ENCODE peak calls at places on chromosomes 3 and 15, in five cellular contexts. T is CD4-positive, CD25-positive, alpha-beta regulatory T cell; Q is foreskin fibroblast; R is retina; V is ureter. L is an unnamed sample.

GRCh38 chr3:49600781-49601180 is 46.5 kb downstream of the BSN start:
- DNase-seq in T (no peak), Q (no peak), R (no peak), V (no peak), L (no peak)

GRCh38 chr15:93034512-93034911 is 54.5 kb downstream of the RGMA start:
- DNase-seq in T (no peak), Q (no peak), R (no peak), V (no peak), L (peak; percentile 9)

GRCh38 chr15:52163321-52164190 is 27.6 kb downstream of the GNB5 start:
- DNase-seq in T (no peak), Q (no peak), R (no peak), V (no peak), L (no peak)

GRCh38 chr15:99704444-99704838 is 28.8 kb downstream of the LYSMD4 start:
- DNase-seq in T (no peak), Q (peak; percentile 71), R (peak; percentile 61), V (no peak), L (no peak)

GRCh38 chr15:100694381-100695012 is 92.1 kb downstream of the ASB7 start:
- DNase-seq in T (no peak), Q (no peak), R (no peak), V (no peak), L (no peak)

GRCh38 chr3:166527325-166527724 is 690.1 kb upstream of the BCHE start:
- DNase-seq in T (no peak), Q (no peak), R (peak; percentile 9), V (no peak), L (no peak)

GRCh38 chr15:49831206-49831965 is 210.5 kb downstream of the DTWD1 start:
- DNase-seq in T (no peak), Q (peak; percentile 98), R (no peak), V (no peak), L (no peak)

GRCh38 chr3:13079510-13079909 is 6.3 kb upstream of the IQSEC1 start:
- DNase-seq in T (no peak), Q (no peak), R (no peak), V (no peak), L (no peak)

GRCh38 chr3:98961161-98962155 is 60.0 kb upstream of the DCBLD2 start:
- DNase-seq in T (no peak), Q (peak; percentile 82), R (no peak), V (no peak), L (no peak)

GRCh38 chr3:139111392-139112229 is 66.9 kb upstream of the PRR23C start:
- DNase-seq in T (peak; percentile 4), Q (peak; percentile 55), R (peak; percentile 70), V (peak; percentile 71), L (peak; percentile 64)

GRCh38 chr3:171219258-171219657 is 192.7 kb upstream of the SLC2A2 start:
- DNase-seq in T (no peak), Q (no peak), R (no peak), V (no peak), L (no peak)

GRCh38 chr15:99511529-99511864 is 54.3 kb upstream of the MEF2A start:
- DNase-seq in T (no peak), Q (no peak), R (no peak), V (no peak), L (no peak)

GRCh38 chr15:100596792-100597191 is 5.2 kb downstream of the LINS1 start:
- DNase-seq in T (peak; percentile 82), Q (no peak), R (no peak), V (no peak), L (peak; percentile 26)

GRCh38 chr3:10164546-10165393 is at the start of gene IRAK2:
- DNase-seq in T (peak; percentile 46), Q (peak; percentile 56), R (peak; percentile 82), V (peak; percentile 79), L (peak; percentile 78)

GRCh38 chr3:177530908-177531307 is 333.6 kb upstream of the TBL1XR1 start:
- DNase-seq in T (no peak), Q (no peak), R (no peak), V (no peak), L (no peak)

GRCh38 chr3:94524102-94524922 is 461.5 kb downstream of the NSUN3 start:
- DNase-seq in T (no peak), Q (no peak), R (peak; percentile 36), V (no peak), L (no peak)

GRCh38 chr3:7282988-7283387 is 422.1 kb downstream of the GRM7 start:
- DNase-seq in T (no peak), Q (no peak), R (no peak), V (no peak), L (no peak)

GRCh38 chr3:144294659-144295538 is 323.3 kb downstream of the DIPK2A start:
- DNase-seq in T (no peak), Q (no peak), R (no peak), V (no peak), L (no peak)

GRCh38 chr15:78414608-78415250 is 23.3 kb upstream of the IREB2 start:
- DNase-seq in T (no peak), Q (no peak), R (no peak), V (no peak), L (no peak)

GRCh38 chr15:56293495-56294292 is 50.0 kb upstream of the RFX7 start:
- DNase-seq in T (no peak), Q (no peak), R (no peak), V (no peak), L (no peak)

GRCh38 chr3:71589132-71589531 is 5.6 kb upstream of the FOXP1 start:
- DNase-seq in T (no peak), Q (no peak), R (no peak), V (no peak), L (no peak)

GRCh38 chr15:76935620-76936019 is 4.1 kb downstream of the RCN2 start:
- DNase-seq in T (no peak), Q (no peak), R (no peak), V (no peak), L (no peak)

GRCh38 chr15:98769867-98770266 is 121.5 kb downstream of the IGF1R start:
- DNase-seq in T (no peak), Q (no peak), R (no peak), V (no peak), L (no peak)

GRCh38 chr3:44065311-44065710 is 176.4 kb upstream of the TOPAZ1 start:
- DNase-seq in T (no peak), Q (no peak), R (peak; percentile 55), V (no peak), L (peak; percentile 36)

GRCh38 chr3:72907851-72908620 is 20.2 kb downstream of the GXYLT2 start:
- DNase-seq in T (no peak), Q (peak; percentile 82), R (no peak), V (no peak), L (no peak)

GRCh38 chr15:65906396-65906795 is 37.1 kb downstream of the RAB11A start:
- DNase-seq in T (no peak), Q (no peak), R (no peak), V (no peak), L (no peak)

GRCh38 chr3:122563717-122564025 is 429 bp downstream of the PARP9 start:
- DNase-seq in T (no peak), Q (no peak), R (no peak), V (no peak), L (no peak)

GRCh38 chr15:44130778-44131177 is 64.3 kb downstream of the FRMD5 start:
- DNase-seq in T (no peak), Q (no peak), R (no peak), V (no peak), L (no peak)

GRCh38 chr15:95742836-95743235 is 587.7 kb upstream of the NR2F2 start:
- DNase-seq in T (no peak), Q (no peak), R (no peak), V (no peak), L (no peak)

GRCh38 chr3:100073555-100074307 is 40.6 kb downstream of the FILIP1L start:
- DNase-seq in T (no peak), Q (peak; percentile 67), R (peak; percentile 56), V (peak; percentile 49), L (no peak)

GRCh38 chr3:172390792-172391191 is 57.5 kb downstream of the GHSR start:
- DNase-seq in T (no peak), Q (no peak), R (no peak), V (no peak), L (no peak)

GRCh38 chr3:68352031-68352430 is 580.3 kb downstream of the TAFA4 start:
- DNase-seq in T (no peak), Q (no peak), R (no peak), V (no peak), L (no peak)

GRCh38 chr3:100482181-100482580 is 10.2 kb upstream of the TMEM45A start:
- DNase-seq in T (no peak), Q (no peak), R (no peak), V (no peak), L (no peak)

GRCh38 chr3:11559816-11560633 is 83.7 kb downstream of the VGLL4 start:
- DNase-seq in T (no peak), Q (no peak), R (no peak), V (no peak), L (no peak)

GRCh38 chr3:150068440-150069157 is 97.9 kb upstream of the PFN2 start:
- DNase-seq in T (no peak), Q (no peak), R (no peak), V (no peak), L (no peak)

GRCh38 chr15:99014803-99015676 is 7.4 kb upstream of the PGPEP1L start:
- DNase-seq in T (no peak), Q (peak; percentile 33), R (peak; percentile 79), V (peak; percentile 70), L (peak; percentile 80)

L was measured in stomach.